ENCODE peak calls at places on chromosomes 2 and 18, in eight cellular contexts. H is activated CD8-positive, alpha-beta memory T cell treated with anti-CD3 and anti-CD28 coated beads for 4 hours; C is HS-5; G is endothelial cell; T is NCI-H2081; V is GM13976; L is NCI-H2171; U is esophagus muscularis mucosa. Z is an unnamed sample.

GRCh38 chr18:37812961-37813360 is 247.4 kb upstream of the CELF4 start:
- DNase-seq in H (no peak), C (no peak), G (no peak), T (no peak), V (no peak), L (no peak), U (no peak), Z (no peak)

GRCh38 chr2:74507926-74508520 is 528 bp upstream of the PCGF1 start:
- DNase-seq in H (no peak), C (no peak), G (peak; percentile 25), T (peak; percentile 51), V (peak; percentile 54), L (peak; percentile 78), U (no peak), Z (no peak)

GRCh38 chr18:38368246-38368645 is 802.6 kb upstream of the CELF4 start:
- DNase-seq in H (no peak), C (no peak), G (no peak), T (no peak), V (no peak), L (no peak), U (no peak), Z (no peak)

GRCh38 chr2:29591600-29591999 is 329.8 kb downstream of the ALK start:
- DNase-seq in H (no peak), C (no peak), G (no peak), T (no peak), V (no peak), L (no peak), U (no peak), Z (no peak)

GRCh38 chr18:22983175-22983574 is 50.0 kb downstream of the RBBP8 start:
- DNase-seq in H (no peak), C (peak; percentile 30), G (no peak), T (no peak), V (peak; percentile 23), L (no peak), U (no peak), Z (no peak)

GRCh38 chr2:19686439-19686838 is 215.3 kb downstream of the TTC32 start:
- DNase-seq in H (no peak), C (no peak), G (no peak), T (no peak), V (no peak), L (no peak), U (no peak), Z (no peak)

GRCh38 chr18:76688724-76689472 is 133.5 kb upstream of the ZNF236 start:
- DNase-seq in H (no peak), C (no peak), G (no peak), T (no peak), V (no peak), L (no peak), U (no peak), Z (no peak)

GRCh38 chr2:120735750-120736170 is at the start of gene GLI2:
- DNase-seq in H (no peak), C (peak; percentile 48), G (peak; percentile 84), T (peak; percentile 56), V (peak; percentile 72), L (peak; percentile 85), U (peak; percentile 93), Z (no peak)

GRCh38 chr18:48698707-48699106 is 159.9 kb downstream of the CTIF start:
- DNase-seq in H (no peak), C (no peak), G (no peak), T (no peak), V (no peak), L (no peak), U (no peak), Z (no peak)

GRCh38 chr2:118085173-118086023 is 2.9 kb upstream of the INSIG2 start:
- DNase-seq in H (no peak), C (no peak), G (no peak), T (no peak), V (no peak), L (no peak), U (no peak), Z (no peak)

GRCh38 chr2:70984576-70985282 is 6.3 kb downstream of the ANKRD53 start:
- DNase-seq in H (peak; percentile 59), C (no peak), G (peak; percentile 82), T (no peak), V (peak; percentile 91), L (no peak), U (peak; percentile 88), Z (no peak)

GRCh38 chr2:121283670-121284245 is 1.2 kb downstream of the TFCP2L1 start:
- DNase-seq in H (no peak), C (no peak), G (no peak), T (no peak), V (no peak), L (no peak), U (no peak), Z (no peak)

GRCh38 chr2:159714586-159714930 is 2.3 kb downstream of the MARCHF7 start:
- DNase-seq in H (no peak), C (no peak), G (no peak), T (no peak), V (no peak), L (no peak), U (no peak), Z (no peak)

GRCh38 chr2:108560241-108560811 is 26.1 kb downstream of the LIMS1 start:
- DNase-seq in H (no peak), C (no peak), G (no peak), T (no peak), V (no peak), L (no peak), U (no peak), Z (no peak)

GRCh38 chr2:74715071-74715791 is 61.2 kb downstream of the SEMA4F start:
- DNase-seq in H (peak; percentile 58), C (peak; percentile 78), G (peak; percentile 92), T (peak; percentile 73), V (peak; percentile 86), L (peak; percentile 63), U (peak; percentile 96), Z (peak; percentile 17)